ENCODE peak calls at places on chromosomes 13 and 19, in seven cellular contexts. J, E, B, Q, X, Z and N are unnamed samples. For H3K4me1, the result is how much of the 10 kb centered on the place peaks cover.

GRCh38 chr13:75368167-75368566 is 113.8 kb downstream of the TBC1D4 start:
- DNase-seq in J (peak), E (peak), B (no peak), Q (no peak), X (no peak), Z (no peak), N (no peak)

GRCh38 chr13:44197791-44198770 is 175.5 kb upstream of the SERP2 start:
- DNase-seq in J (peak), E (no peak), B (no peak), Q (no peak), X (no peak), Z (no peak), N (no peak)

GRCh38 chr19:7076151-7076550 is 6.6 kb downstream of the ZNF557 start:
- DNase-seq in J (no peak), E (no peak), B (no peak), Q (no peak), X (no peak), Z (no peak), N (no peak)

GRCh38 chr19:46372901-46373572 is 26.1 kb downstream of the PPP5C start:
- DNase-seq in J (no peak), E (no peak), B (no peak), Q (no peak), X (no peak), Z (peak), N (no peak)

GRCh38 chr19:48549380-48549779 is 2.6 kb upstream of the SULT2B1 start:
- DNase-seq in J (no peak), E (no peak), B (no peak), Q (no peak), X (no peak), Z (no peak), N (no peak)

GRCh38 chr13:106182404-106182803 is 353.1 kb downstream of the EFNB2 start:
- DNase-seq in J (peak), E (no peak), B (no peak), Q (no peak), X (no peak), Z (no peak), N (no peak)

GRCh38 chr19:44764975-44765948 is 12.4 kb upstream of the CBLC start:
- DNase-seq in J (no peak), E (no peak), B (no peak), Q (no peak), X (peak), Z (peak), N (peak)

GRCh38 chr13:59568306-59568705 is 595.4 kb downstream of the DIAPH3 start:
- DNase-seq in J (no peak), E (no peak), B (no peak), Q (no peak), X (no peak), Z (no peak), N (no peak)

GRCh38 chr13:91280806-91281205 is 66.7 kb upstream of the MIR17HG start:
- DNase-seq in J (peak), E (no peak), B (no peak), Q (no peak), X (no peak), Z (no peak), N (no peak)

GRCh38 chr13:46588019-46588418 is 35.0 kb downstream of the LRCH1 start:
- DNase-seq in J (no peak), E (no peak), B (no peak), Q (no peak), X (no peak), Z (no peak), N (no peak)

GRCh38 chr19:16336571-16336970 is 11.9 kb downstream of the KLF2 start:
- DNase-seq in J (no peak), E (no peak), B (no peak), Q (no peak), X (no peak), Z (no peak), N (no peak)

GRCh38 chr13:76825415-76825814 is 60.8 kb downstream of the KCTD12 start:
- DNase-seq in J (no peak), E (no peak), B (no peak), Q (no peak), X (no peak), Z (no peak), N (no peak)

GRCh38 chr13:113441661-113442060 is 11.6 kb downstream of the ADPRHL1 start:
- DNase-seq in J (no peak), E (peak), B (no peak), Q (no peak), X (peak), Z (no peak), N (peak)

GRCh38 chr13:94673841-94674240 is 38.5 kb downstream of the SOX21 start:
- DNase-seq in J (peak), E (no peak), B (no peak), Q (no peak), X (no peak), Z (no peak), N (no peak)

GRCh38 chr19:7152568-7152967 is 83.1 kb downstream of the ZNF557 start:
- DNase-seq in J (peak), E (no peak), B (no peak), Q (no peak), X (no peak), Z (no peak), N (no peak)

GRCh38 chr13:75508002-75508548 is 26.1 kb upstream of the TBC1D4 start:
- DNase-seq in J (no peak), E (no peak), B (no peak), Q (no peak), X (no peak), Z (no peak), N (no peak)

GRCh38 chr19:17677002-17677401 is 11.2 kb downstream of the UNC13A start:
- DNase-seq in J (no peak), E (no peak), B (no peak), Q (no peak), X (no peak), Z (no peak), N (no peak)

GRCh38 chr13:91450913-91451312 is 52.5 kb downstream of the GPC5 start:
- DNase-seq in J (no peak), E (no peak), B (no peak), Q (no peak), X (no peak), Z (no peak), N (no peak)

GRCh38 chr13:29439601-29440381 is 155.7 kb downstream of the SLC7A1 start:
- DNase-seq in J (no peak), E (no peak), B (no peak), Q (no peak), X (no peak), Z (no peak), N (no peak)

GRCh38 chr19:31639306-31639705 is 290.1 kb upstream of the TSHZ3 start:
- DNase-seq in J (peak), E (no peak), B (no peak), Q (no peak), X (no peak), Z (no peak), N (no peak)

GRCh38 chr19:42154471-42155323 is 22.5 kb upstream of the POU2F2 start:
- DNase-seq in J (no peak), E (no peak), B (no peak), Q (no peak), X (no peak), Z (no peak), N (peak)

GRCh38 chr19:4186087-4186993 is 3.9 kb downstream of the ANKRD24 start:
- DNase-seq in J (peak), E (peak), B (peak), Q (no peak), X (peak), Z (peak), N (peak)

GRCh38 chr19:10219678-10220077 is 11.5 kb downstream of the S1PR2 start:
- DNase-seq in J (peak), E (no peak), B (no peak), Q (no peak), X (no peak), Z (no peak), N (no peak)

DNA sequence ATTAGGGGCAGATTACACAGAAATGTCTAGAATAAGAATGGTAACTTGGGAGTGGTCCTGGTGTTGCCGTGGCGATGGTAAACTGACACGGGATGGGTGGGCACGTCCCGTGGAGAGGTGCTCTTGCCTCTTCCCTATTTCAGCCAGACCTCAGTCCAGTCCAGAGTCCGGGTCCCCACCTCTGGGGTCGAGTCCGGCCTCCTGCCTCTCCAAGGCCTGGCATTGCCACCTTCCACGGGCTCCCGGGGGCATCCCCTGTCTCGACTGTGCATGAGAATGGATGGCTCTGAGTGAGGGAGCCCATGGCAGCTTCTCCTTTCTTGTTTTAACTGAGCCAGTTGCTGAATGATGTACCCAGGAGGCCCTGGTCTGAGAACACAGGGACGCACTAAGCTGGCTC is 142.3 kb downstream of the SOX1 start:
- DNase-seq in J (no peak), E (no peak), B (no peak), Q (no peak), X (no peak), Z (no peak), N (no peak)
- H3K4me1 ChIP-seq in J (under half), E (under half), B (under half), Q (under half), X (under half), Z (under half), N (under half)

GRCh38 chr13:99218969-99219368 is 18.3 kb downstream of the UBAC2 start:
- DNase-seq in J (no peak), E (no peak), B (no peak), Q (no peak), X (no peak), Z (no peak), N (no peak)
- H3K4me1 ChIP-seq in J (under half), E (half or more), B (under half), Q (under half), X (under half), Z (under half), N (half or more)

DNA sequence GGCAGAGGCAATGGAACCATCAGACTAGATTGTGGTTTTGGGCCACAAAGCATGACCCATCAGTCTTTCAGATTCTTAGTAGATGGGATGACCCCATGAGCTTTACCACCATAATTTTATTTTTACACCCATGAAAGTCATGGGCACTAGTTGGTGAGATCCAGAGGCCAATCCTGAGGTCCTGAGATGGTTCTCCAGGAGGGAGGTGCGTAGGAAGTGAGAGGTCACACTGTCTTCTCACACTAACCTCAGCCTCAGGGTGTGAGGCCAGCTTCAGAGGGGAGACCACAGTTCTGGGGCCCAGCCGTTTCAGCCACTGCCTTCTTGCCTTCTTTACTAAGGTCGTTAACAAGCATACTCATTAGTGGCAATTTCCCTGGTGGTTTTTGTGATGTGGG is 106.4 kb downstream of the AKAP11 start:
- DNase-seq in J (no peak), E (no peak), B (no peak), Q (no peak), X (no peak), Z (no peak), N (no peak)
- H3K4me1 ChIP-seq in J (under half), E (under half), B (under half), Q (under half), X (under half), Z (under half), N (under half)

GRCh38 chr19:49554701-49555181 is 25.6 kb downstream of the NOSIP start:
- DNase-seq in J (no peak), E (no peak), B (peak), Q (no peak), X (peak), Z (no peak), N (peak)

GRCh38 chr19:49557641-49558325 is 22.6 kb downstream of the NOSIP start:
- DNase-seq in J (no peak), E (no peak), B (no peak), Q (no peak), X (no peak), Z (no peak), N (no peak)

GRCh38 chr19:49558591-49558990 is 21.8 kb downstream of the NOSIP start:
- DNase-seq in J (no peak), E (no peak), B (no peak), Q (no peak), X (no peak), Z (no peak), N (no peak)

GRCh38 chr19:49555600-49556411 is 24.6 kb downstream of the NOSIP start:
- DNase-seq in J (no peak), E (peak), B (peak), Q (no peak), X (peak), Z (peak), N (peak)

GRCh38 chr19:49556412-49557398 is 23.7 kb downstream of the NOSIP start:
- DNase-seq in J (no peak), E (no peak), B (no peak), Q (no peak), X (peak), Z (no peak), N (no peak)
- H3K4me1 ChIP-seq in J (under half), E (under half), B (under half), Q (under half), X (half or more), Z (under half), N (half or more)

DNA sequence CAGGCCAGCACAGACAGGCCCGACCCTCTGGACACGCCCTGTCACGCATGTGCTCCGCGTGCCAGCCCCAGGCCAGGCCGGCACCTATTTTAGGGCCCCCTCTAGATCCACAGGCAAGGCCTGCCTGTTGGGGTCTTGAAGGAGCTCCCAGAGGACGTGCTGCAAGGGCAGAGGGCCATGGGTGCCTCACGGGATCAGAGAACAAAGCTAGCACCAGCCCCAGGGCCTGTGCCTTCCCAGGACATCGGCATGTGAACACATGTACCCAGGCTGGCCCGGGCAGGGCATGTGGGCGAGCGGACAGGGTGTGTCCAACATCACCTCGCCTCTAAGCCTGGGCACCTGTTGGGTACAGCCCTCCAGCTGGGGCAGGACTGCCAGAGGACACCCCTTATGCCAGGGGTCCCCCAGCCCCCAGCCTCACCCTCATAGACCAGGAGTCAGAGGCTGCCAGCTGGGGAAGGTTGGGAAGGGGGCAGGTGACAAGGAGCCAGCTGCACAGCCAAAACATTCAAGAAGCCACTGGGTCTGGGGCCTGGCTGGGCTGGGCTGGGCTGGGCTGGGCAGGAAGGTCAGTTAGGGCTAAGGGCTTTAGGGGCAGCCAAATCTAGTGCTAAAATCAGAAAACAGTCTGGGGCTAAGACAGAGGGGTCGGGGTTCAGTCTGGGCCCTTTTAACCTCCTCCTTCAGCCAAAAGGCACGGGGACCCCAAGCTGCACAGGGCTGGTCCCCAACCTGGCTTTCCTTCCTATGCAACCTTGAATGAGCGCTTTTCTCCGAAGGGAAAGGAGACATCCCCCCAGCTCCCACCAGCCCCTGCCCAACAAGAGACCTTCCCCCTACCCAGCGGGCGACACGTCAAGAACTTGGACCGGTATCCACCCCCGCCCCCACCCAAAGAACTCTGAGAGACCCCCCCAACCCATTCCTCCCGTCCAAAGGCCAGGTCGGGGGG is 35.3 kb upstream of the NANOS3 start:
- DNase-seq in J (peak), E (peak), B (no peak), Q (no peak), X (peak), Z (peak), N (peak)
- H3K4me1 ChIP-seq in J (under half), E (under half), B (under half), Q (under half), X (under half), Z (half or more), N (half or more)

DNA sequence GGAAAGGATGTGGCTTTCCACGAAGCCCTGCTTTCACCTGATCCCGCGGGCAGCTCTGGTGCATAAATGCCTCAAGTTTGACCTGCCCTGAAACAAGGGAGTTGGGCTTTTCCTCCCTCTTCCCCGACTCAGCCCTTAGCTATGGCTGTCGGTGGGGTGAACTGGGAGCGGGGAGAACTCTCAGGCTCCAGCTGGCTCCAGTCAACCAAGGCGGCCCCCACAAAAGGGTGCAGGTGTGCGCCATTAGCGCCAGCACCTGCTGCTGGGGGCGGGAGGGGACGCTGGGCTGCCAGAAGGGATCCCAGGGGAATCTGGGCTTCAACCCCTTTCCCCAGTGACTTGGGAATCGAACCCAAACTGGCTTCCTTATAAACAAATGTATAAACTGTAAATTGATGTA is 7.1 kb upstream of the DHRS12 start:
- DNase-seq in J (no peak), E (no peak), B (no peak), Q (no peak), X (no peak), Z (no peak), N (no peak)
- H3K4me1 ChIP-seq in J (under half), E (under half), B (under half), Q (under half), X (under half), Z (under half), N (under half)

GRCh38 chr13:110373617-110374016 is 66.5 kb downstream of the COL4A2 start:
- DNase-seq in J (no peak), E (no peak), B (no peak), Q (no peak), X (no peak), Z (peak), N (no peak)

GRCh38 chr13:110369400-110369799 is 62.3 kb downstream of the COL4A2 start:
- DNase-seq in J (no peak), E (no peak), B (no peak), Q (no peak), X (no peak), Z (no peak), N (no peak)

GRCh38 chr13:110371550-110372465 is 64.7 kb downstream of the COL4A2 start:
- DNase-seq in J (peak), E (no peak), B (no peak), Q (no peak), X (no peak), Z (peak), N (no peak)

GRCh38 chr13:110374644-110375370 is 67.7 kb downstream of the COL4A2 start:
- DNase-seq in J (no peak), E (no peak), B (no peak), Q (no peak), X (no peak), Z (no peak), N (no peak)

DNA sequence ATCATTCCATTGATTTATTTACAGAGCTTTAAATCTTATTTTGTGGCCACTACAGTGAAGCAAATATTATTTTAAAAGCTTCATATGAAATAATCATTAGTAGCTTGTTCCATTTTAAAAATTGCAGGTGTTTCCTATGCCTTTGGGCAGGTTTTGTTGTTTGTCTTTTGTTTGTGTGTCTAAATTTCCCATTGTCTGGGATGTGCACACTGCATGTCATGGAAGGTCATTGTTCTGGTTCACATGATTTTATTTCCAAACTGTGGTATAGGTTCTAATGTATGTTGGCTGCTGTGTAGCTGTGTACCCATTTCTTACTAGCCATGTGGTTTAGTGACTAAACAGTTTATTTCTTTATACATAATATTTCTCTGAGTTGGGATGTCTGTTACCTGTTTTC is 65.6 kb downstream of the COL4A2 start:
- DNase-seq in J (no peak), E (no peak), B (no peak), Q (no peak), X (no peak), Z (no peak), N (no peak)
- H3K4me1 ChIP-seq in J (under half), E (half or more), B (half or more), Q (under half), X (under half), Z (under half), N (under half)

GRCh38 chr13:48320396-48320790 is 16.8 kb downstream of the RB1 start:
- DNase-seq in J (no peak), E (no peak), B (no peak), Q (no peak), X (no peak), Z (no peak), N (no peak)
- H3K4me1 ChIP-seq in J (under half), E (under half), B (under half), Q (under half), X (under half), Z (under half), N (half or more)

GRCh38 chr13:67221630-67222226 is 8.4 kb downstream of the PCDH9 start:
- DNase-seq in J (no peak), E (no peak), B (no peak), Q (no peak), X (no peak), Z (no peak), N (no peak)
- H3K4me1 ChIP-seq in J (under half), E (under half), B (under half), Q (under half), X (under half), Z (under half), N (under half)